ENCODE peak calls at places on chromosomes 4 and X, in ten cellular contexts. C is IMR-90; H is CD8-positive, alpha-beta T cell; X is fibroblast of lung; F is esophagus squamous epithelium; W is fibroblast of mammary gland; K is neural progenitor cell; N is HL-60; D is upper lobe of left lung; T is endodermal cell. S is an unnamed sample.

GRCh38 chr4:55435136-55435535 is 39.4 kb downstream of the TMEM165 start:
- DNase-seq in K (peak), D (no peak), F (no peak), X (peak), C (peak), H (no peak), W (peak), N (no peak), T (no peak), S (peak)

GRCh38 chrX:153642313-153642654 is 4.7 kb upstream of the DUSP9 start:
- DNase-seq in D (no peak), W (no peak), K (peak), T (peak), X (no peak), H (no peak), F (no peak), N (no peak), C (no peak), S (no peak)

GRCh38 chr4:89486042-89486441 is 178.4 kb upstream of the GPRIN3 start:
- DNase-seq in H (no peak), F (no peak), C (peak), N (no peak), K (no peak), T (no peak), W (peak), D (no peak), X (peak), S (peak)

GRCh38 chrX:151725338-151725614 is 9.3 kb upstream of the CNGA2 start:
- DNase-seq in W (no peak), H (no peak), X (no peak), F (no peak), C (no peak), D (no peak), N (no peak), K (no peak), T (no peak), S (no peak)

GRCh38 chr4:60656171-60656570 is 544.0 kb upstream of the ADGRL3 start:
- DNase-seq in K (no peak), F (no peak), W (no peak), H (no peak), C (peak), D (no peak), T (no peak), X (peak), N (no peak), S (peak)

GRCh38 chr4:84847978-84848377 is 118.5 kb downstream of the WDFY3 start:
- DNase-seq in H (no peak), W (no peak), X (no peak), K (no peak), F (no peak), D (no peak), C (no peak), T (no peak), N (no peak), S (peak)

GRCh38 chrX:71291381-71291780 is 7.9 kb downstream of the NONO start:
- DNase-seq in K (no peak), F (no peak), W (peak), H (no peak), T (no peak), N (no peak), D (no peak), C (peak), X (peak), S (peak)

GRCh38 chr4:168540086-168540864 is 43.4 kb downstream of the PALLD start:
- DNase-seq in W (peak), D (no peak), X (no peak), T (no peak), F (no peak), N (no peak), C (peak), K (peak), H (no peak), S (peak)

GRCh38 chrX:19566359-19567141 is 51.2 kb upstream of the MAP3K15 start:
- DNase-seq in X (peak), H (no peak), D (peak), C (peak), T (no peak), F (no peak), W (peak), K (no peak), N (peak), S (peak)

GRCh38 chr4:137749466-137749865 is 217.2 kb upstream of the PCDH18 start:
- DNase-seq in K (no peak), C (peak), T (no peak), W (peak), H (no peak), F (no peak), D (no peak), N (no peak), X (peak), S (peak)

GRCh38 chr4:19309365-19309764 is 942.3 kb upstream of the SLIT2 start:
- DNase-seq in F (no peak), H (no peak), T (no peak), N (no peak), X (peak), K (peak), C (peak), D (no peak), W (peak), S (peak)
- TF ChIP-seq CTCF in F (no peak), H (no peak), T (peak), N (no peak), X (peak), K (peak), C (peak), D (peak), W (peak), S (peak)

GRCh38 chr4:79626102-79626501 is 218.1 kb upstream of the GK2 start:
- DNase-seq in F (no peak), T (no peak), D (no peak), H (no peak), X (peak), C (no peak), W (no peak), N (no peak), K (no peak), S (peak)
- H3K4me3 ChIP-seq in F (no peak), T (no peak), D (no peak), H (no peak), X (no peak), C (no peak), W (no peak), N (no peak), K (no peak), S (no peak)

DNA sequence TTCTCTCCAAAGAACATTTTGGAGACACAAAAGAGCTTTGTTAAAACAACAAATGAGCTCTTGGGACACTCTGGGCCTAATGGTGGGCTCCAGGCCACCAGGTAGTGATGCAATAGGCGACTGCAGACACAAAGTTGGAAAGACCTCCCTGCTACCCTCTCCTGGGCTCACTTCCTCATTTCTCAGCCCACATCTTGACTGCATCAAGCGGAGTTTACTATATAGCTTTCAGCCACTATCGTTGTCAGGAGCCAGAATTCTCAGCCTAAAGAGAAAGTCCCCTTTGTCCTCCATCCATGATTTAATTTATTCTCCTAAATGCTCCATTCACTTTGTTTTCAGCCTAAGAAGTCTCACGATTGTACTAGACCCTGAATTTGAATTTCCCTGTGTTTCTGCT is 114.9 kb downstream of the EFHC2 start:
- DNase-seq in H (no peak), C (no peak), D (no peak), N (no peak), K (no peak), W (no peak), X (no peak), F (no peak), T (no peak), S (no peak)
- TF ChIP-seq CTCF in H (no peak), C (no peak), D (no peak), N (no peak), K (no peak), W (no peak), X (no peak), F (no peak), T (no peak), S (no peak)

DNA sequence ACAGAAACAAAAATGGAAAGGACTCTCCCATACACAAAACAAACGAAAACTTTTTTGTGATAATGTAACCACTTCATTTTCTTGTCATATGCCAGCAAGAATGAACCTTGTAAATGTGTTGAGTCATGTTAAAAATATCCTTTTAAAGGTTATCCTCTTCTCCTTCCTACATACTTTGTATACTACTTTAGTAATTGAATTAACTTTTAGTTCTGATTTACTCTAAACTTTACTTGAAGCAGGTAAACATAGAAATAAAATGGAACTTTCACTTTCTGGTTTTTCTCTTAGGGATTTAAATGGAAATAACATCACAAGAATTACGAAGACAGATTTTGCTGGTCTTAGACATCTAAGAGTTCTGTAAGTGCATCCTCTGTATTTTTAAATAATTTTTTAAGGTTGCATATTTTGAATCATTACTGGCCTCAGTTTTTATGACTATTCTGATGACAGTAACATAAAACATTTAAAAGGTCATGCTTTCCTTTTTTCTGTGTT is 4.7 kb downstream of the SLIT2 start:
- DNase-seq in D (no peak), N (no peak), K (no peak), W (no peak), T (no peak), H (no peak), X (peak), C (peak), F (no peak), S (no peak)
- H3K4me3 ChIP-seq in D (peak), N (no peak), K (no peak), W (peak), T (no peak), H (no peak), X (peak), C (no peak), F (no peak), S (no peak)

GRCh38 chrX:113390531-113390930 is 549.9 kb upstream of the AMOT start:
- DNase-seq in C (no peak), K (no peak), D (no peak), H (no peak), W (no peak), T (no peak), F (no peak), N (no peak), X (no peak), S (no peak)
- TF ChIP-seq CTCF in C (no peak), K (no peak), D (no peak), H (no peak), W (no peak), T (peak), F (no peak), N (no peak), X (no peak), S (no peak)

DNA sequence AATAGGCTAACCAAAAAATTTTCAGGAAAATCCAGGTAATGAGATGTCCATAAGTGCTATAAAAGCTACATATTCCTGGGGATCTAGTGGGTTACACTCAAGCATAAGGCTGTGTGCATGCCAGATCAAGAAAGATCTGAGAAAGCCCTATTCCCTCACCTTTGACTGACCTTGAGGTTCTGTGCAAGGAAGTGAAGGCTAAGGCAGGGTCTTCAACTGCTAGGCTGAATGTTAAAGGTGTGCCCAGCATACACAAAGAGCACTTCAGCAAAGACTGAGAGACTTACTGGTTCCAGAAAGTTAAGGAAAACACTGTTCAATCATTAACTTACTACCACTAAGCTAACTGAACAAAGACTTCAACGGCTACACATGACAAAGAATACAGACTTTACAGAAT is 269.7 kb downstream of the GPC3 start:
- DNase-seq in H (no peak), C (no peak), W (no peak), F (no peak), K (no peak), X (no peak), N (no peak), D (no peak), T (no peak), S (no peak)
- H3K4me3 ChIP-seq in H (no peak), C (no peak), W (no peak), F (no peak), K (no peak), X (no peak), N (no peak), D (no peak), T (no peak), S (no peak)

GRCh38 chr4:25162566-25162965 is 2.3 kb upstream of the SEPSECS start:
- DNase-seq in W (no peak), C (no peak), T (no peak), D (no peak), K (no peak), F (no peak), X (no peak), H (no peak), N (no peak), S (no peak)

GRCh38 chr4:25158817-25159216 is 1.4 kb downstream of the SEPSECS start:
- DNase-seq in F (no peak), T (no peak), D (no peak), C (no peak), H (no peak), K (no peak), W (no peak), X (no peak), N (peak), S (no peak)

GRCh38 chr4:25161599-25161960 is 1.3 kb upstream of the SEPSECS start:
- DNase-seq in N (no peak), C (no peak), D (peak), K (no peak), T (no peak), W (no peak), H (no peak), F (no peak), X (peak), S (peak)

GRCh38 chr4:25160714-25161598 is 707 bp upstream of the SEPSECS start:
- DNase-seq in F (no peak), T (no peak), C (no peak), N (no peak), W (no peak), K (no peak), X (peak), D (no peak), H (no peak), S (no peak)

DNA sequence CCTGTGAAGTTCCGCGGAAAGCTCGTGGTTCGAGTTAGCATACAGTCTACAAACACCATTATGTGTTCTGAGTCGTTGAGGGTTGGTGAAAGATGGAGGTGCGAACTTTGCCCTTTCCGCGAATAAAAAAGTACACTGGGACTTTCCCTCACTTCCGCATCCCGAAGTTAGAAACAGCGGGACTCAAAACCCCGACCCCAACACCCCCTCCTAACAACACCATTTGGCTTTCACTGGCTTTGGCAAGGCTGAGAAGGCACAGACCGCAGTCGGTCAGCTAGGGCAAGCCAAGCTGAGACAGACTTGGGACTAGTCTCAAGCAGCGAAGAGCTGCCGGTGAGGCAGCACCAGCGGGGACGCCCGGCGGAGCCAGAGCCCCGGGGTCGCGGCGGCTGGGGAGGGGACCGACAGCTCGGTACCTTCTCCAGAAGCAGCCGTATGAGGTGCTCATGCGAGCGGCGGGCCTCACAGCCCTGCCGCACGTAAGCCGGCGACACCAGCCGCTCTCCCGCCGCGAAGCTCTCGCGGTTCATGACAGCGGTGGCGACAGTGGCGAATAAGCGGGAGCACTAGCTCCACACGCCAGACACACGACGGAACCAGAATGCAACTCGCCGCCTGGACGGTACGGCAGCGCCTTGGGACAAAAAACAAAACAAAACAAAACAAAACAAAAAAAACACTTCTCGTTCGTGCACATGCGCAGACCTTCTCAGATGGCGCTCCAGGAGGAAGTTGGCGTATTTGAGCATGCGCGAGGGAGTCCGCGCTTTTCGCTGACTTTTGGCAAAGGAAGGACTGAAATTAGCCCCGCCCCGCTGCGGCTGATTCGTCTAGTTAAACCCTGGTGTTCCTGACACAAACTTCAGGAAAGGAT is at the start of gene SEPSECS:
- DNase-seq in N (peak), H (peak), C (peak), K (peak), X (peak), T (peak), D (peak), F (peak), W (peak), S (peak)
- TF ChIP-seq CTCF in N (no peak), H (no peak), C (no peak), K (no peak), X (no peak), T (no peak), D (no peak), F (peak), W (no peak), S (no peak)

GRCh38 chr4:6221851-6222760 is 21.8 kb upstream of the JAKMIP1 start:
- DNase-seq in W (peak), C (no peak), N (no peak), H (peak), T (peak), F (no peak), D (peak), X (no peak), K (peak), S (peak)
- H3K4me3 ChIP-seq in W (no peak), C (no peak), N (no peak), H (no peak), T (peak), F (no peak), D (peak), X (no peak), K (peak), S (no peak)